ENCODE peak calls at places on chromosomes 4 and X, in six cellular contexts. K is ovary, U is endodermal cell, S is heart left ventricle, D is tibial artery, Z is left ventricle myocardium inferior. T is an unnamed sample. For H3K4me1 and H3K9me3, the result is how much of the 10 kb centered on the place peaks cover.

GRCh38 chr4:91502365-91502764 is 801.4 kb upstream of the GRID2 start:
- DNase-seq in K (no peak), U (peak), S (no peak), D (no peak), Z (no peak), T (no peak)

GRCh38 chrX:31213941-31214340 is 142.1 kb upstream of the FTHL17 start:
- DNase-seq in K (no peak), U (peak), S (no peak), D (no peak), Z (no peak), T (no peak)

GRCh38 chr4:3363411-3364141 is 70.8 kb downstream of the RGS12 start:
- DNase-seq in K (no peak), U (no peak), S (no peak), D (no peak), Z (no peak), T (peak)

GRCh38 chr4:2825740-2826139 is 17.9 kb upstream of the ADD1 start:
- DNase-seq in K (peak), U (no peak), S (peak), D (peak), Z (peak), T (no peak)

GRCh38 chrX:103513476-103514108 is 5.7 kb downstream of the RAB40A start:
- DNase-seq in K (no peak), U (no peak), S (no peak), D (no peak), Z (no peak), T (no peak)

GRCh38 chr4:124028172-124028571 is 631.6 kb downstream of the SPRY1 start:
- DNase-seq in K (no peak), U (no peak), S (no peak), D (no peak), Z (no peak), T (no peak)

GRCh38 chr4:74109894-74110605 is 11.1 kb upstream of the CXCL2 start:
- DNase-seq in K (no peak), U (no peak), S (no peak), D (no peak), Z (no peak), T (no peak)

GRCh38 chrX:149494844-149495565 is 10.1 kb downstream of the IDS start:
- DNase-seq in K (no peak), U (no peak), S (no peak), D (no peak), Z (no peak), T (peak)

GRCh38 chr4:169952236-169953088 is 73.7 kb downstream of the MFAP3L start:
- DNase-seq in K (no peak), U (no peak), S (no peak), D (no peak), Z (no peak), T (no peak)

GRCh38 chr4:52822583-52823477 is 39.3 kb upstream of the RASL11B start:
- DNase-seq in K (peak), U (no peak), S (no peak), D (no peak), Z (no peak), T (no peak)

GRCh38 chrX:22278375-22278774 is 5.7 kb downstream of the CBLL2 start:
- DNase-seq in K (no peak), U (peak), S (no peak), D (no peak), Z (no peak), T (no peak)

GRCh38 chr4:101597204-101597603 is 193.3 kb upstream of the BANK1 start:
- DNase-seq in K (no peak), U (no peak), S (no peak), D (no peak), Z (no peak), T (no peak)

GRCh38 chrX:115562492-115562872 is 1.5 kb downstream of the PLS3 start:
- DNase-seq in K (no peak), U (no peak), S (no peak), D (no peak), Z (no peak), T (no peak)

GRCh38 chrX:10519278-10519677 is 101.1 kb downstream of the MID1 start:
- DNase-seq in K (no peak), U (no peak), S (no peak), D (no peak), Z (no peak), T (no peak)

GRCh38 chr4:96102541-96103018 is 262.7 kb downstream of the PDHA2 start:
- DNase-seq in K (no peak), U (no peak), S (no peak), D (no peak), Z (no peak), T (no peak)

GRCh38 chr4:180923476-180923875 is 1319.7 kb upstream of the TENM3 start:
- DNase-seq in K (no peak), U (no peak), S (no peak), D (no peak), Z (no peak), T (no peak)

GRCh38 chr4:107564326-107564725 is 155.7 kb downstream of the PAPSS1 start:
- DNase-seq in K (no peak), U (peak), S (no peak), D (no peak), Z (no peak), T (no peak)

GRCh38 chr4:189178125-189178746 is 762.4 kb upstream of the FRG1 start:
- DNase-seq in K (no peak), U (no peak), S (no peak), D (no peak), Z (no peak), T (no peak)

GRCh38 chr4:172042714-172043114 is 229.5 kb downstream of the GALNTL6 start:
- DNase-seq in K (no peak), U (no peak), S (no peak), D (no peak), Z (no peak), T (no peak)

GRCh38 chr4:151110236-151110635 is 10.8 kb downstream of the RPS3A start:
- DNase-seq in K (no peak), U (peak), S (no peak), D (no peak), Z (no peak), T (no peak)

GRCh38 chr4:140556372-140557085 is 12.2 kb downstream of the UCP1 start:
- DNase-seq in K (no peak), U (no peak), S (no peak), D (no peak), Z (no peak), T (no peak)

GRCh38 chrX:132046533-132046932 is 23.4 kb downstream of the STK26 start:
- DNase-seq in K (no peak), U (no peak), S (no peak), D (no peak), Z (no peak), T (no peak)

GRCh38 chrX:132041016-132041415 is 17.9 kb downstream of the STK26 start:
- DNase-seq in K (no peak), U (no peak), S (no peak), D (no peak), Z (no peak), T (no peak)

GRCh38 chrX:132045456-132045855 is 22.4 kb downstream of the STK26 start:
- DNase-seq in K (no peak), U (no peak), S (no peak), D (no peak), Z (no peak), T (no peak)

GRCh38 chrX:132044953-132045352 is 21.9 kb downstream of the STK26 start:
- DNase-seq in K (no peak), U (no peak), S (no peak), D (no peak), Z (no peak), T (no peak)

DNA sequence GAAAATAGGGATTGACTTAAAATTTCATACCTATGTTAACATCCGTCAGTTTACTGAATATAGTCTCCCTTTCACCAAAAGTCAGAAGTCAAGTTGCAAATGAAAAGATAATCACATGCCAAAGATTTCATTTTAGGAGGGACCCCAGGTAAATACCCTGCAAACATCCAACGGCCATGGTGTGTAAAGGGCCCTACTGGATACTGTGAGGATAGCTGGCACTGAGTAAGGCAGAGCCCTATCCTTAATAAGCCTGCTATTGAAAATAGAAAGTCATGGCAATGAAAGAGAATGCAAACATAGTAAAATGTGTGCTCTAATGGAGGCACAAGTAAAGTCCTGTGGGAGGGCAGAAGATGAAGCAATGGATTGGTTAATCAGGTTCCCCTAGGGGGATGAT is 20.9 kb downstream of the STK26 start:
- DNase-seq in K (no peak), U (no peak), S (no peak), D (no peak), Z (no peak), T (no peak)
- H3K4me1 ChIP-seq in K (under half), U (under half), S (under half), D (under half), Z (under half), T (under half)

DNA sequence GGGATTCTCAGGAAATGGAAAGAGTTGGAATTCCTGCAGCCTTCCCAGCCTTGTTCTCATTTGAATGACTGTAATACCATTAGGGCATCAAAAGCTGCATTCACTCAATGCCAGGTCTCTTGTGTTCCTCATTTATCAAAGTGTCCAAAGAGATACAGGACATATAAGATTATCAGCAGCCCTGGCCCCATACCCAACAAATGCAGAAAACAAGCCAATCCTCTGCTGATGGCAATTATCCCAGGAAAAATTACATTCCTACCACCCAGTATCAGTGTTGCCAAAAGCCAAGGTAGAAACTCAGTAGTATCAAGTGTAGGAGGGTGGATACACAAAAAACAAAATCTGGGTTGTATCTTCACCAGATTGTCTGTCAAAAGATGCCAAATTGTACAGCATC is 18.5 kb upstream of the ASB5 start:
- DNase-seq in K (no peak), U (no peak), S (no peak), D (no peak), Z (no peak), T (no peak)
- TF ChIP-seq CTCF in K (no peak), U (no peak), S (no peak), D (no peak), Z (no peak), T (no peak)

GRCh38 chr4:19039816-19040215 is 1018.3 kb upstream of the LCORL start:
- DNase-seq in K (no peak), U (no peak), S (no peak), D (no peak), Z (no peak), T (no peak)

GRCh38 chr4:19034089-19034488 is 1012.5 kb upstream of the LCORL start:
- DNase-seq in K (no peak), U (no peak), S (no peak), D (no peak), Z (no peak), T (no peak)

DNA sequence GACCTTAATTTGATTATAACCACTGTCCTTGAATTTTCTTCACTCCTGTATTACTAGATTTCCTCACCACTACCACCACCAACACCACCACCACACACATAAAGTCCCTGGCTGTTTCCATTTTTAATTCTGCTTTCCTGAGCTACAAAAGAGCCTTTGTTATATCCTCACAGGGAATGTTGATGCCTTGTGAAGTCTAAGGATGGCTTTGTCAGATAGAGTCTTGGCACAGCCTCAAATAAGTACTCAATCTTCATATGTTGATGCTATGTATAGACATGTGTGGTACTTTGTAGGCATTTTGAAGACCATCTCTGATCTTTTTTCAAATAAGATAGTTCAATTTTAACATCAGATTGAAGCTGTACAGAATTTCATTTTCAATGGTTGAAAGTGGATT is 1016.7 kb upstream of the LCORL start:
- DNase-seq in K (no peak), U (no peak), S (no peak), D (no peak), Z (no peak), T (no peak)
- H3K9me3 ChIP-seq in K (under half), U (under half), S (under half), D (under half), Z (under half), T (under half)

DNA sequence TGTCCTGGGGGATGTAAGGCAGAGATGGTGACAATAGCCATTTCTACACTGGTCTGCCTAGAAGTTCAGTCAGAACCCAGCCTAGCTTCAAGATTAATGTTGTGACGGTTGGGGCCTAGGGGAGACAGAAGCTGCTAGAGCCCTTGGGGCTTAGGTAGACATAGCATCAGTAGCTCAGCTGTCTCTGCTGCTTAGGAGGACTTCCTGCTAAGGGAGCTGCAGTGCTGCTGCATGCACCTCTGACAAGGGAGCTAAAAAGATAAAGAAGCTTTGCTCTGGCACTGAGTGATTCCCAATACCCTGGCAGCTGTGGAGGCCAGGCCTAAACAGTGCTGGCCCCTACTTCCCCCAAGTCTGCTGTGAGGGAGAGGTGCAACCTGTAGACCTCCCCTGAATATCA is 116.0 kb downstream of the CT47B1 start:
- DNase-seq in K (no peak), U (no peak), S (no peak), D (no peak), Z (no peak), T (no peak)
- H3K4me1 ChIP-seq in K (under half), U (under half), S (under half), D (under half), Z (under half), T (under half)